ENCODE peak calls at places on chromosomes 4 and X, in eight cellular contexts. C, G, M, R, U, H, Y and K are unnamed samples.

GRCh38 chr4:54487491-54487890 is 170.3 kb upstream of the KIT start:
- DNase-seq in C (no peak), G (no peak), M (no peak), R (no peak), U (no peak), H (peak), Y (no peak), K (no peak)

GRCh38 chr4:85842540-85842939 is 367.6 kb downstream of the ARHGAP24 start:
- DNase-seq in C (no peak), G (no peak), M (no peak), R (peak), U (no peak), H (peak), Y (no peak), K (no peak)

GRCh38 chrX:38018734-38019410 is 12.5 kb downstream of the SYTL5 start:
- DNase-seq in C (no peak), G (no peak), M (no peak), R (no peak), U (no peak), H (peak), Y (no peak), K (no peak)

GRCh38 chr4:89939994-89940393 is 45.3 kb downstream of the MMRN1 start:
- DNase-seq in C (no peak), G (no peak), M (no peak), R (no peak), U (no peak), H (peak), Y (no peak), K (no peak)

GRCh38 chr4:181517521-181517920 is 725.7 kb upstream of the TENM3 start:
- DNase-seq in C (no peak), G (no peak), M (no peak), R (no peak), U (no peak), H (no peak), Y (no peak), K (no peak)

GRCh38 chr4:87913871-87914270 is 61.6 kb upstream of the SPP1 start:
- DNase-seq in C (no peak), G (no peak), M (no peak), R (no peak), U (no peak), H (no peak), Y (no peak), K (no peak)

GRCh38 chr4:110589297-110589696 is 33.6 kb downstream of the PITX2 start:
- DNase-seq in C (no peak), G (no peak), M (no peak), R (no peak), U (no peak), H (no peak), Y (no peak), K (no peak)

GRCh38 chr4:184355111-184355604 is 119.2 kb downstream of the IRF2 start:
- DNase-seq in C (no peak), G (peak), M (no peak), R (peak), U (no peak), H (peak), Y (no peak), K (no peak)

GRCh38 chr4:110669663-110670062 is 46.8 kb upstream of the PITX2 start:
- DNase-seq in C (no peak), G (no peak), M (no peak), R (no peak), U (no peak), H (no peak), Y (no peak), K (no peak)

GRCh38 chr4:130422255-130422654 is 1326.3 kb downstream of the C4orf33 start:
- DNase-seq in C (no peak), G (no peak), M (no peak), R (no peak), U (no peak), H (no peak), Y (no peak), K (no peak)

GRCh38 chrX:142089193-142089592 is 115.9 kb downstream of the MAGEC2 start:
- DNase-seq in C (no peak), G (no peak), M (no peak), R (no peak), U (no peak), H (peak), Y (no peak), K (no peak)

GRCh38 chrX:1389181-1389992 is 2.5 kb downstream of the SLC25A6 start:
- DNase-seq in C (no peak), G (no peak), M (no peak), R (peak), U (no peak), H (no peak), Y (no peak), K (no peak)

GRCh38 chrX:106726485-106727437 is at the start of gene RNF128:
- DNase-seq in C (no peak), G (no peak), M (peak), R (peak), U (no peak), H (peak), Y (peak), K (peak)

GRCh38 chr4:1761130-1761688 is 31.9 kb upstream of the FGFR3 start:
- DNase-seq in C (no peak), G (no peak), M (no peak), R (no peak), U (no peak), H (no peak), Y (no peak), K (no peak)

GRCh38 chr4:26372525-26373172 is 51.8 kb downstream of the RBPJ start:
- DNase-seq in C (no peak), G (no peak), M (no peak), R (no peak), U (peak), H (peak), Y (peak), K (no peak)